ENCODE peak calls at places on chromosomes 13 and 19, in eight cellular contexts. G is stomach, Z is upper lobe of right lung, P is GM12865, B is tibial artery, N is bronchial epithelial cell, E is lower leg skin, I is body of pancreas. L is an unnamed sample.

GRCh38 chr19:5880604-5881078 is 10.3 kb upstream of the FUT5 start:
- DNase-seq in Z (peak), B (no peak), I (peak), N (peak), P (no peak), E (no peak), G (no peak), L (peak)

GRCh38 chr19:38918526-38918925 is 6.5 kb upstream of the CCER2 start:
- DNase-seq in N (no peak), E (no peak), P (no peak), G (no peak), B (no peak), Z (no peak), I (no peak), L (no peak)

GRCh38 chr19:16370671-16371391 is 46.2 kb downstream of the KLF2 start:
- DNase-seq in I (no peak), B (no peak), P (peak), N (no peak), E (no peak), Z (peak), G (no peak), L (no peak)

GRCh38 chr13:72217142-72217541 is 350.1 kb upstream of the DACH1 start:
- DNase-seq in Z (no peak), E (no peak), G (no peak), P (no peak), I (no peak), B (no peak), N (no peak), L (no peak)

GRCh38 chr19:2820112-2820702 is 539 bp downstream of the ZNF554 start:
- DNase-seq in I (peak), G (no peak), P (no peak), B (no peak), N (no peak), E (no peak), Z (no peak), L (peak)

GRCh38 chr13:108895220-108895704 is 265.9 kb downstream of the MYO16 start:
- DNase-seq in B (no peak), G (no peak), E (no peak), P (peak), I (peak), Z (no peak), N (peak), L (peak)

GRCh38 chr13:20114066-20114465 is 46.8 kb downstream of the GJA3 start:
- DNase-seq in P (no peak), G (no peak), B (no peak), I (no peak), E (no peak), Z (no peak), N (no peak), L (no peak)

GRCh38 chr19:778910-779653 is 18.2 kb upstream of the PTBP1 start:
- DNase-seq in B (peak), G (no peak), P (no peak), E (peak), Z (no peak), I (peak), N (peak), L (peak)

GRCh38 chr19:35352448-35353304 is 5.0 kb downstream of the FFAR1 start:
- DNase-seq in E (peak), N (peak), G (peak), Z (peak), I (peak), P (peak), B (peak), L (peak)

GRCh38 chr19:11506101-11506555 is 489 bp upstream of the ZNF653 start:
- DNase-seq in Z (no peak), N (no peak), G (no peak), P (no peak), E (no peak), B (no peak), I (no peak), L (no peak)

GRCh38 chr13:98523455-98524102 is 53.3 kb downstream of the STK24 start:
- DNase-seq in E (no peak), B (no peak), P (peak), I (no peak), G (no peak), N (no peak), Z (peak), L (no peak)
- TF ChIP-seq CTCF in E (no peak), B (no peak), P (no peak), I (no peak), G (no peak), N (no peak), Z (no peak), L (no peak)

GRCh38 chr13:107289540-107289939 is 721.6 kb upstream of the ARGLU1 start:
- DNase-seq in B (no peak), I (no peak), E (no peak), P (no peak), N (no peak), G (no peak), Z (no peak), L (no peak)
- H3K4me3 ChIP-seq in B (no peak), I (no peak), E (no peak), P (no peak), N (no peak), G (no peak), Z (no peak), L (no peak)

GRCh38 chr19:48315712-48316111 is 9.6 kb upstream of the EMP3 start:
- DNase-seq in E (no peak), N (no peak), I (no peak), G (no peak), Z (no peak), B (no peak), P (peak), L (no peak)
- TF ChIP-seq CTCF in E (no peak), N (no peak), I (no peak), G (no peak), Z (no peak), B (no peak), P (no peak), L (no peak)

GRCh38 chr13:48829536-48829935 is 146.2 kb upstream of the FNDC3A start:
- DNase-seq in B (no peak), N (no peak), I (no peak), E (no peak), P (no peak), Z (no peak), G (no peak), L (no peak)
- H3K4me3 ChIP-seq in B (no peak), N (no peak), I (no peak), E (no peak), P (no peak), Z (no peak), G (no peak), L (no peak)

GRCh38 chr13:110317496-110318195 is 10.6 kb downstream of the COL4A2 start:
- DNase-seq in Z (no peak), I (no peak), G (no peak), N (no peak), P (no peak), B (no peak), E (no peak), L (no peak)
- TF ChIP-seq CTCF in Z (no peak), I (no peak), G (no peak), N (no peak), P (no peak), B (no peak), E (no peak), L (no peak)

DNA sequence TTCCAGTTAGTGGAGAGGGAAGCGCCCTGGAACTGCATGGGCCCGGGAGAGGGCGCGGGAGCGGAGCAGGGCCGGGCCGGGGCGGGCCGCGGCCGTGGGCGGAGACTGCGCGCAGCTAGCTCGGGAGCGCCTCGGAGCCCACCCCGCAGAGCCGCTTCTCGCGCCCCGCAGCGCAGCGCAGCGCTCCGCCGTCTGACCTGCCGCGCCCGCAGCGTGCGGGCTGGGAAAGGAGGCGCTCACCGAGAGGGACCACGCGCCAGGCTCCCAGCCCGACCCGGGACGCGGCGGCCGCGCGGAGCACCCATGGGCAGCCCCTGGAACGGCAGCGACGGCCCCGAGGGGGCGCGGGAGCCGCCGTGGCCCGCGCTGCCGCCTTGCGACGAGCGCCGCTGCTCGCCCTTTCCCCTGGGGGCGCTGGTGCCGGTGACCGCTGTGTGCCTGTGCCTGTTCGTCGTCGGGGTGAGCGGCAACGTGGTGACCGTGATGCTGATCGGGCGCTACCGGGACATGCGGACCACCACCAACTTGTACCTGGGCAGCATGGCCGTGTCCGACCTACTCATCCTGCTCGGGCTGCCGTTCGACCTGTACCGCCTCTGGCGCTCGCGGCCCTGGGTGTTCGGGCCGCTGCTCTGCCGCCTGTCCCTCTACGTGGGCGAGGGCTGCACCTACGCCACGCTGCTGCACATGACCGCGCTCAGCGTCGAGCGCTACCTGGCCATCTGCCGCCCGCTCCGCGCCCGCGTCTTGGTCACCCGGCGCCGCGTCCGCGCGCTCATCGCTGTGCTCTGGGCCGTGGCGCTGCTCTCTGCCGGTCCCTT is at the start of gene MLNR:
- DNase-seq in B (no peak), P (peak), I (peak), N (no peak), Z (peak), G (no peak), E (no peak), L (no peak)
- H3K4me3 ChIP-seq in B (peak), P (no peak), I (no peak), N (peak), Z (peak), G (peak), E (peak), L (peak)

GRCh38 chr13:34941835-34942731 is at the start of gene NBEA:
- DNase-seq in E (peak), I (peak), N (peak), P (peak), G (peak), B (peak), Z (peak), L (peak)
- TF ChIP-seq CTCF in E (no peak), I (peak), N (peak), P (no peak), G (peak), B (peak), Z (no peak), L (no peak)

GRCh38 chr13:111093136-111093535 is 22.0 kb upstream of the ARHGEF7 start:
- DNase-seq in E (no peak), I (no peak), Z (no peak), P (no peak), N (no peak), G (no peak), B (no peak), L (no peak)

GRCh38 chr13:111095031-111095840 is 19.9 kb upstream of the ARHGEF7 start:
- DNase-seq in I (no peak), Z (peak), B (no peak), G (no peak), N (no peak), P (no peak), E (no peak), L (no peak)

GRCh38 chr13:111092685-111093084 is 22.4 kb upstream of the ARHGEF7 start:
- DNase-seq in Z (no peak), P (no peak), N (no peak), I (no peak), E (no peak), B (no peak), G (no peak), L (no peak)

GRCh38 chr13:111095911-111096501 is 19.1 kb upstream of the ARHGEF7 start:
- DNase-seq in E (no peak), B (no peak), P (no peak), Z (no peak), I (no peak), G (no peak), N (no peak), L (no peak)

GRCh38 chr13:111093634-111094033 is 21.5 kb upstream of the ARHGEF7 start:
- DNase-seq in N (no peak), G (no peak), B (no peak), Z (no peak), P (no peak), I (no peak), E (no peak), L (no peak)
- H3K4me3 ChIP-seq in N (no peak), G (no peak), B (no peak), Z (no peak), P (no peak), I (no peak), E (no peak), L (no peak)

GRCh38 chr19:49761625-49762311 is 1.3 kb downstream of the TSKS start:
- DNase-seq in B (peak), P (no peak), Z (no peak), G (no peak), N (no peak), I (peak), E (no peak), L (peak)
- TF ChIP-seq CTCF in B (no peak), P (peak), Z (peak), G (no peak), N (no peak), I (no peak), E (no peak), L (no peak)

L was measured in foreskin fibroblast.